ENCODE peak calls at places on chromosome 19, in five cellular contexts. M, H, D, Q and T are unnamed samples.

GRCh38 chr19:18208098-18208951 is 4.5 kb upstream of the RAB3A start:
- DNase-seq in M (peak; percentile 44), H (no peak), D (no peak), Q (peak; percentile 49), T (peak; percentile 50)

GRCh38 chr19:54395685-54396084 is 19.6 kb upstream of the TTYH1 start:
- DNase-seq in M (no peak), H (no peak), D (no peak), Q (no peak), T (no peak)

GRCh38 chr19:17706750-17707181 is 12.5 kb upstream of the MAP1S start:
- DNase-seq in M (no peak), H (peak; percentile 26), D (no peak), Q (no peak), T (no peak)

GRCh38 chr19:1619094-1619439 is 13.8 kb upstream of the UQCR11 start:
- DNase-seq in M (no peak), H (no peak), D (no peak), Q (no peak), T (no peak)

GRCh38 chr19:30309983-30310805 is 62.0 kb upstream of the ZNF536 start:
- DNase-seq in M (no peak), H (no peak), D (no peak), Q (no peak), T (no peak)

GRCh38 chr19:58393725-58394033 is 1.8 kb upstream of the RNF225 start:
- DNase-seq in M (no peak), H (no peak), D (no peak), Q (no peak), T (no peak)

GRCh38 chr19:30471441-30471840 is 99.3 kb downstream of the ZNF536 start:
- DNase-seq in M (no peak), H (no peak), D (no peak), Q (no peak), T (no peak)

GRCh38 chr19:34662919-34663318 is 14.0 kb downstream of the SCGB2B2 start:
- DNase-seq in M (peak; percentile 36), H (no peak), D (peak; percentile 54), Q (no peak), T (peak; percentile 68)

GRCh38 chr19:44890366-44891015 is 563 bp upstream of the TOMM40 start:
- DNase-seq in M (peak; percentile 99), H (no peak), D (peak; percentile 100), Q (no peak), T (peak; percentile 100)

GRCh38 chr19:55099557-55100506 is 17.6 kb downstream of the PPP1R12C start:
- DNase-seq in M (peak; percentile 48), H (peak; percentile 58), D (no peak), Q (peak; percentile 22), T (no peak)

GRCh38 chr19:16084067-16084685 is 7.9 kb downstream of the TPM4 start:
- DNase-seq in M (no peak), H (no peak), D (no peak), Q (no peak), T (no peak)
- H3K4me1 ChIP-seq in M (peaks cover 14% of the 10 kb centered on the region), H (peaks cover 5% of the 10 kb centered on the region), D (peaks cover 53% of the 10 kb centered on the region), Q (peaks cover 13% of the 10 kb centered on the region), T (peaks cover 63% of the 10 kb centered on the region)

DNA sequence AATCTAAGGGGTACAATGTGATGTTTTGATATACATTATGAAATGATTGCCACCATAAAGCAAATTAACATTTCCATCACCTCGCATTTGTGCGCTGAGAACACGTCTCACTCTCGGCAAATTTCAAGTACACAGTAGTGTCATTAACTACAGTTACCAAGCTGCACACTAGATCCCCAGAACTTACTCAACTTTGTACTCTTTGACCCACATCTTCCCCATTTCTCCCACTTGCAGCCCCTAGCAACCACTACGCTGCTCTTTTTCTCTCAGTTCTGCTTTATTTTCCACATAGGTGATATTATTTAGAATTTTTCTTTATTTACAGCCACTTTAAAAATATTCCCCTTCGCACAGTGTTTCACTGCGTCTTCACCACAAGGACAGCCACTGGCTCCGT is 486.4 kb downstream of the UQCRFS1 start:
- DNase-seq in M (no peak), H (no peak), D (no peak), Q (no peak), T (no peak)
- H3K4me3 ChIP-seq in M (no peak overlapping the region), H (no peak overlapping the region), D (no peak overlapping the region), Q (no peak overlapping the region), T (no peak overlapping the region)

GRCh38 chr19:10113964-10114650 is 2.6 kb downstream of the P2RY11 start:
- DNase-seq in M (peak; percentile 11), H (no peak), D (no peak), Q (no peak), T (no peak)
- H3K36me3 ChIP-seq in M (peaks cover 45% of the 10 kb centered on the region), H (peaks cover 52% of the 10 kb centered on the region), D (peaks cover 77% of the 10 kb centered on the region), Q (peaks cover 72% of the 10 kb centered on the region), T (peaks cover 52% of the 10 kb centered on the region)

GRCh38 chr19:13058951-13059660 is 43.6 kb downstream of the LYL1 start:
- DNase-seq in M (no peak), H (no peak), D (no peak), Q (no peak), T (no peak)
- H3K4me1 ChIP-seq in M (peaks cover 52% of the 10 kb centered on the region), H (peaks cover 27% of the 10 kb centered on the region), D (no peaks in the 10 kb centered on the region), Q (peaks cover 98% of the 10 kb centered on the region), T (peaks cover 13% of the 10 kb centered on the region)

GRCh38 chr19:52138614-52139290 is 986 bp downstream of the ZNF616 start:
- DNase-seq in M (peak; percentile 29), H (peak; percentile 65), D (no peak), Q (no peak), T (no peak)
- H3K4me3 ChIP-seq in M (peak overlapping the region; percentile 91), H (peak overlapping the region; percentile 79), D (peak overlapping the region; percentile 99), Q (peak overlapping the region; percentile 98), T (peak overlapping the region; percentile 96)

DNA sequence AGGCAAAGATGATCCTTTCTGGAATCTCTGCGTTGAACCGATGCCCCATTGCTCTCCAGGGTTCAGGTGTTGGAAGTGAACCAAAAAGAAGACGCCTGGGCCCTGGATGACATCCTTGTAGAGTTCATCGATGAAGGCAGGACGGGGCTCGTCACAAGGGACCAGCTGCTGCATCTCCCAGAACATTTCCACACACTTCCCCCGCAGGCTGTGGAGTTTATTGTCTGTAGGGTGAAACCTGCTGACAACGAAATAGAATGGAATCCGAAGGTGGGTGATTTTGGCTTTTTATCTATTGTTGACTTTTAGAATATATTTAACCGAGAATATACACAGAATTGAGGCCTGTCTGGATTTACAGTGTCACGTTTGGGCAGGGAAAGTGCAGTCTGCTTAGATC is 58.4 kb downstream of the SLC7A9 start:
- DNase-seq in M (no peak), H (no peak), D (no peak), Q (no peak), T (no peak)
- H3K36me3 ChIP-seq in M (no peaks in the 10 kb centered on the region), H (no peaks in the 10 kb centered on the region), D (no peaks in the 10 kb centered on the region), Q (no peaks in the 10 kb centered on the region), T (no peaks in the 10 kb centered on the region)

GRCh38 chr19:3465552-3465951 is 14.8 kb downstream of the SMIM24 start:
- DNase-seq in M (no peak), H (no peak), D (no peak), Q (no peak), T (no peak)

GRCh38 chr19:3464797-3465235 is 15.5 kb downstream of the SMIM24 start:
- DNase-seq in M (no peak), H (peak; percentile 28), D (no peak), Q (no peak), T (no peak)

GRCh38 chr19:3463959-3464796 is 16.1 kb downstream of the SMIM24 start:
- DNase-seq in M (no peak), H (no peak), D (no peak), Q (no peak), T (no peak)

GRCh38 chr19:3459965-3460582 is 20.3 kb downstream of the SMIM24 start:
- DNase-seq in M (no peak), H (no peak), D (no peak), Q (no peak), T (no peak)

GRCh38 chr19:3463039-3463958 is 17.0 kb downstream of the SMIM24 start:
- DNase-seq in M (no peak), H (no peak), D (no peak), Q (no peak), T (no peak)
- H3K4me1 ChIP-seq in M (no peaks in the 10 kb centered on the region), H (peaks cover 24% of the 10 kb centered on the region), D (no peaks in the 10 kb centered on the region), Q (peaks cover 13% of the 10 kb centered on the region), T (no peaks in the 10 kb centered on the region)

GRCh38 chr19:9146882-9147281 is 6.7 kb downstream of the ZNF317 start:
- DNase-seq in M (no peak), H (no peak), D (no peak), Q (no peak), T (no peak)

GRCh38 chr19:9150650-9151049 is 10.5 kb downstream of the ZNF317 start:
- DNase-seq in M (no peak), H (no peak), D (no peak), Q (no peak), T (no peak)

GRCh38 chr19:9151367-9151766 is 11.2 kb downstream of the ZNF317 start:
- DNase-seq in M (no peak), H (no peak), D (no peak), Q (no peak), T (no peak)

GRCh38 chr19:9149976-9150375 is 9.8 kb downstream of the ZNF317 start:
- DNase-seq in M (peak; percentile 76), H (no peak), D (no peak), Q (no peak), T (no peak)

GRCh38 chr19:9148687-9149086 is 8.5 kb downstream of the ZNF317 start:
- DNase-seq in M (no peak), H (no peak), D (no peak), Q (no peak), T (no peak)
- H3K4me3 ChIP-seq in M (no peak overlapping the region), H (no peak overlapping the region), D (no peak overlapping the region), Q (no peak overlapping the region), T (no peak overlapping the region)

GRCh38 chr19:10682397-10683063 is 18.7 kb upstream of the QTRT1 start:
- DNase-seq in M (no peak), H (no peak), D (no peak), Q (no peak), T (no peak)
- H3K36me3 ChIP-seq in M (peaks cover 96% of the 10 kb centered on the region), H (peaks cover 92% of the 10 kb centered on the region), D (peaks cover 97% of the 10 kb centered on the region), Q (peaks cover 100% of the 10 kb centered on the region), T (peaks cover 92% of the 10 kb centered on the region)

GRCh38 chr19:16462757-16463250 is 9.0 kb downstream of the EPS15L1 start:
- DNase-seq in M (peak; percentile 86), H (no peak), D (no peak), Q (peak; percentile 71), T (no peak)

GRCh38 chr19:16460454-16460853 is 11.3 kb downstream of the EPS15L1 start:
- DNase-seq in M (no peak), H (no peak), D (no peak), Q (no peak), T (no peak)

GRCh38 chr19:16459680-16460079 is 12.1 kb downstream of the EPS15L1 start:
- DNase-seq in M (no peak), H (no peak), D (no peak), Q (no peak), T (no peak)

GRCh38 chr19:16463341-16463990 is 8.3 kb downstream of the EPS15L1 start:
- DNase-seq in M (no peak), H (no peak), D (no peak), Q (no peak), T (no peak)

DNA sequence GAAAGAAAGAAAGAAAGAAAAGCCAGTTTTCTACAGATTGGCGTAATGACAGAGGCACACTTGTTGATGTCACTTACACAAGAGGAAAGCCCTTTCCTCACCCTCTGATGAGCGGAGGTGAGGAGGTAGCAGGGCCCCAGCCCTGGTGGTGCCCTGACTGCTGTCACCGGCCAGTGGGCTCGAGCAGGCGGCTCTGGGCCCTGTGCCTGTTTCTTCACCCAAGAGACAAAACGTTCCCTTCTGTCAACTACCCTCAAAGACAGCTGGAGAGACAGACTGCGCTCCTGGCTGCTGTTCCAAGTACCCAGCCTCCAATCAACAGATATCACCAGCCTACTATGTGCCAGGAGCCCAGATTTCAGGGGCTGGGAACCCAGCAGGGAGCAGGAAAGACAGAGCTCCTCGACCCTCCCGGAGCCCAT is 10.1 kb downstream of the EPS15L1 start:
- DNase-seq in M (no peak), H (no peak), D (no peak), Q (peak; percentile 78), T (no peak)
- H3K4me1 ChIP-seq in M (peaks cover 34% of the 10 kb centered on the region), H (peaks cover 42% of the 10 kb centered on the region), D (no peaks in the 10 kb centered on the region), Q (peaks cover 93% of the 10 kb centered on the region), T (peaks cover 22% of the 10 kb centered on the region)